ENCODE peak calls at places on chromosomes 1 and 21, in six cellular contexts. One of them, this sample, is unnamed.

GRCh38 chr1:119015547-119015946 is 27.4 kb upstream of the TBX15 start:
- DNase-seq in uterus: no peak
- DNase-seq in heart left ventricle: no peak
- DNase-seq in IMR-90: no peak
- DNase-seq in A549: no peak
- DNase-seq in transverse colon: no peak
- DNase-seq in this sample: no peak

GRCh38 chr1:233113009-233113712 is 162.8 kb downstream of the NTPCR start:
- DNase-seq in uterus: peak
- DNase-seq in heart left ventricle: peak
- DNase-seq in IMR-90: peak
- DNase-seq in A549: peak
- DNase-seq in transverse colon: peak
- DNase-seq in this sample: peak

GRCh38 chr1:175201061-175201508 is 8.5 kb upstream of the KIAA0040 start:
- DNase-seq in uterus: peak
- DNase-seq in heart left ventricle: no peak
- DNase-seq in IMR-90: peak
- DNase-seq in A549: no peak
- DNase-seq in transverse colon: no peak
- DNase-seq in this sample: no peak

GRCh38 chr1:209249280-209249670 is 334.2 kb upstream of the CAMK1G start:
- DNase-seq in uterus: no peak
- DNase-seq in heart left ventricle: no peak
- DNase-seq in IMR-90: no peak
- DNase-seq in A549: no peak
- DNase-seq in transverse colon: no peak
- DNase-seq in this sample: no peak

GRCh38 chr1:32066489-32066873 is 6.3 kb upstream of the TMEM39B start:
- DNase-seq in uterus: peak
- DNase-seq in heart left ventricle: peak
- DNase-seq in IMR-90: peak
- DNase-seq in A549: no peak
- DNase-seq in transverse colon: peak
- DNase-seq in this sample: peak

GRCh38 chr1:155107309-155108283 is 20.1 kb upstream of the EFNA1 start:
- DNase-seq in uterus: no peak
- DNase-seq in heart left ventricle: no peak
- DNase-seq in IMR-90: no peak
- DNase-seq in A549: no peak
- DNase-seq in transverse colon: no peak
- DNase-seq in this sample: no peak

GRCh38 chr1:162502928-162503327 is 5.3 kb downstream of the UHMK1 start:
- DNase-seq in uterus: no peak
- DNase-seq in heart left ventricle: no peak
- DNase-seq in IMR-90: peak
- DNase-seq in A549: no peak
- DNase-seq in transverse colon: no peak
- DNase-seq in this sample: no peak

GRCh38 chr1:50333595-50333974 is 89.7 kb downstream of the DMRTA2 start:
- DNase-seq in uterus: no peak
- DNase-seq in heart left ventricle: peak
- DNase-seq in IMR-90: peak
- DNase-seq in A549: peak
- DNase-seq in transverse colon: peak
- DNase-seq in this sample: no peak

GRCh38 chr1:52460686-52461085 is 56.3 kb downstream of the PRPF38A start:
- DNase-seq in uterus: no peak
- DNase-seq in heart left ventricle: no peak
- DNase-seq in IMR-90: peak
- DNase-seq in A549: no peak
- DNase-seq in transverse colon: no peak
- DNase-seq in this sample: no peak

GRCh38 chr1:85240174-85240601 is 19.3 kb downstream of the C1orf52 start:
- DNase-seq in uterus: no peak
- DNase-seq in heart left ventricle: peak
- DNase-seq in IMR-90: peak
- DNase-seq in A549: no peak
- DNase-seq in transverse colon: no peak
- DNase-seq in this sample: no peak

GRCh38 chr21:26490771-26491170 is 82.3 kb downstream of the CYYR1 start:
- DNase-seq in uterus: no peak
- DNase-seq in heart left ventricle: no peak
- DNase-seq in IMR-90: no peak
- DNase-seq in A549: no peak
- DNase-seq in transverse colon: no peak
- DNase-seq in this sample: no peak

GRCh38 chr1:66556161-66556611 is 22.2 kb downstream of the SGIP1 start:
- DNase-seq in uterus: no peak
- DNase-seq in heart left ventricle: no peak
- DNase-seq in IMR-90: no peak
- DNase-seq in A549: no peak
- DNase-seq in transverse colon: no peak
- DNase-seq in this sample: no peak

DNA sequence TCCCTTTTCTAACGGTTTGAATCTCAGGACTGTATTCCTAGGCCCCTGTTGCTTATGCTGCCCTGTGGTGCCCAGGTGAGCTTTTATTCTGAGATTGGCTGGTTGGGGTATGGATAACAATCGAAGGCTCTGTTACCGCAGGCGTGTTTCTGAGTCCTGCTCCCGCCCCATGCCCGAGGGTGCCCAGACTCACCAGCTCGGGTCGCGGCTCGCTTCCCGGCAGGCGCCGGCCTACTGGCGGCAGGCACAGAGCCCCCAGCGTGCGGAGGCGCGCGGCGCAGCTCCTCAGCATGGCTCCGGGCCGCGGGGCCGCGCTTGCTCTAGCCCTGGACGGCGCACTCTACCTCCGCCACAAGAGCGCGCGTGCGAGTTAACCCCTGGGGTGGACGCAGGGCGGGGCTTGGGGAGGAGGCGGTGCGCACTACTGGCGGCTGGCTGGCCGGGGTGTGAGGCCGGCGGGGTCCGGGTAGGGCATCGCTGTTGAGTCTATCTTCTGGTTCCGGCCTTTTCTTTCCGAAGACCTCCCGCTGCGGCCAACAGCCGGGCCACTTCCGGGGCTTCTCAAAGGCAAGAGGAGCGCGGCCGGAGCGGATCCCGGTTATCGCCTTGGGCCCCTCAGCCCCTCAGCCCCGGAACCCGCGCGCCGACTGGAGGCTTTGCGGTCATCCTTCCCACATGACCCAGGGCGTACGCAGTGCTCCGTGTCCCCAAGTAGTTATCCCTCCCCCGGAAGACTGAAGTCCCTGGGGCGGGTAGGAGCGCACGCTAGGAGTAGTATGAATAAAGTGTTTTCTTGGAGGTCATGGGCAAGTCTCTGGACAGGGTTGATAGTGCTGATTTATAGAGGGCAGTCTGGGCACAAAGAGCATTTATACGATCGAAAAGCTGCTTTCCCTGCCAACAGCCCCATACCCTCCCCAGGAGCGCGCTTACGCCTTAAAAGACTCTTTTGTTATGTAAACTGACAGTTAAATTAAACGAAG is at the start of gene THEM4:
- DNase-seq in uterus: peak
- DNase-seq in heart left ventricle: peak
- DNase-seq in IMR-90: peak
- DNase-seq in A549: peak
- DNase-seq in transverse colon: peak
- DNase-seq in this sample: peak
- TF ChIP-seq POLR2A in uterus: peak
- TF ChIP-seq POLR2A in heart left ventricle: no peak
- TF ChIP-seq POLR2A in IMR-90: peak
- TF ChIP-seq POLR2A in A549: peak
- TF ChIP-seq POLR2A in transverse colon: peak
- TF ChIP-seq POLR2A in this sample: peak

DNA sequence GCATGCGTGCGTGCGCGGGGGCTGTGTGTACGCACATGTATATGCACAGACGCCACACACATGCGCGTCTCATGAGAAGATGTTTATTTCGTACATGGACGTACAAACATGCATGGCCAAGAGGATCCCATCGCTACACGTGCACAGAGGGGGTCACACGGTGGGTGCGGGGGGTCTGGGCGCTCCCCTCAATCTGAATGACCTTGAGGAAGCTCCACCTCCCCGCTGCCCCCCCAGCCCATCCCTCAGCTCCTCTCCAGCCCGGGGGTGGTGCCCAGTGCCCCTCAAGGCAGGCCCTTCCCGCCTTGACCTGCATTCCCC is 1.5 kb downstream of the TMEM240 start:
- DNase-seq in uterus: no peak
- DNase-seq in heart left ventricle: no peak
- DNase-seq in IMR-90: no peak
- DNase-seq in A549: no peak
- DNase-seq in transverse colon: no peak
- DNase-seq in this sample: no peak
- H3K4me3 ChIP-seq in uterus: peak
- H3K4me3 ChIP-seq in heart left ventricle: peak
- H3K4me3 ChIP-seq in IMR-90: peak
- H3K4me3 ChIP-seq in A549: no peak
- H3K4me3 ChIP-seq in transverse colon: peak
- H3K4me3 ChIP-seq in this sample: peak

GRCh38 chr1:6185635-6186382 is 5.7 kb upstream of the CHD5 start:
- DNase-seq in uterus: no peak
- DNase-seq in heart left ventricle: no peak
- DNase-seq in IMR-90: peak
- DNase-seq in A549: no peak
- DNase-seq in transverse colon: no peak
- DNase-seq in this sample: no peak
- TF ChIP-seq CTCF in uterus: no peak
- TF ChIP-seq CTCF in heart left ventricle: peak
- TF ChIP-seq CTCF in IMR-90: peak
- TF ChIP-seq CTCF in A549: peak
- TF ChIP-seq CTCF in transverse colon: peak
- TF ChIP-seq CTCF in this sample: no peak

DNA sequence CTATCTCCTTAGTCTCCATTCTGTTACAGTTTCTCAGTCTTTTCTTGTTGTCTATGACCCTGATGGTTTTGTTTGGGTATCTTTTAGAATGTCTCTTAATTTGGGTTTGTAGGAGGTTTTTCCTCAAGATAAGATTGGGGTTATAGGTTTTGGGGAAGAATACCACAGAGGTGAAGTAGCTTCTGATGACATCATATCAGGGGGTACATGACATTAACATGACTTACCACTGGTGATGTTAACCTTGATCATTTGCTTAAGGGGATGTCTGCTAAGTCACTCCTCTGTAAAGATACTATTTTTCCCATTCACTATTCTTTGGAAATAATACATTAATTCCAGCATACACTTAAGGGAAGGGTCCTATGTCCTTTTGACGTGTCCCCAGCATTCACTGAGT is 11.9 kb downstream of the RAVER2 start:
- DNase-seq in uterus: no peak
- DNase-seq in heart left ventricle: no peak
- DNase-seq in IMR-90: no peak
- DNase-seq in A549: no peak
- DNase-seq in transverse colon: no peak
- DNase-seq in this sample: no peak
- TF ChIP-seq POLR2A in uterus: no peak
- TF ChIP-seq POLR2A in heart left ventricle: no peak
- TF ChIP-seq POLR2A in IMR-90: no peak
- TF ChIP-seq POLR2A in A549: no peak
- TF ChIP-seq POLR2A in transverse colon: no peak
- TF ChIP-seq POLR2A in this sample: no peak

GRCh38 chr1:18635833-18636671 is 5.4 kb downstream of the PAX7 start:
- DNase-seq in uterus: no peak
- DNase-seq in heart left ventricle: no peak
- DNase-seq in IMR-90: no peak
- DNase-seq in A549: no peak
- DNase-seq in transverse colon: no peak
- DNase-seq in this sample: no peak
- H3K4me3 ChIP-seq in uterus: no peak
- H3K4me3 ChIP-seq in heart left ventricle: no peak
- H3K4me3 ChIP-seq in IMR-90: no peak
- H3K4me3 ChIP-seq in A549: no peak
- H3K4me3 ChIP-seq in transverse colon: no peak
- H3K4me3 ChIP-seq in this sample: no peak

GRCh38 chr1:24308365-24309015 is 10.7 kb upstream of the GRHL3 start:
- DNase-seq in uterus: no peak
- DNase-seq in heart left ventricle: no peak
- DNase-seq in IMR-90: no peak
- DNase-seq in A549: no peak
- DNase-seq in transverse colon: no peak
- DNase-seq in this sample: no peak
- TF ChIP-seq CTCF in uterus: no peak
- TF ChIP-seq CTCF in heart left ventricle: no peak
- TF ChIP-seq CTCF in IMR-90: peak
- TF ChIP-seq CTCF in A549: no peak
- TF ChIP-seq CTCF in transverse colon: no peak
- TF ChIP-seq CTCF in this sample: peak

DNA sequence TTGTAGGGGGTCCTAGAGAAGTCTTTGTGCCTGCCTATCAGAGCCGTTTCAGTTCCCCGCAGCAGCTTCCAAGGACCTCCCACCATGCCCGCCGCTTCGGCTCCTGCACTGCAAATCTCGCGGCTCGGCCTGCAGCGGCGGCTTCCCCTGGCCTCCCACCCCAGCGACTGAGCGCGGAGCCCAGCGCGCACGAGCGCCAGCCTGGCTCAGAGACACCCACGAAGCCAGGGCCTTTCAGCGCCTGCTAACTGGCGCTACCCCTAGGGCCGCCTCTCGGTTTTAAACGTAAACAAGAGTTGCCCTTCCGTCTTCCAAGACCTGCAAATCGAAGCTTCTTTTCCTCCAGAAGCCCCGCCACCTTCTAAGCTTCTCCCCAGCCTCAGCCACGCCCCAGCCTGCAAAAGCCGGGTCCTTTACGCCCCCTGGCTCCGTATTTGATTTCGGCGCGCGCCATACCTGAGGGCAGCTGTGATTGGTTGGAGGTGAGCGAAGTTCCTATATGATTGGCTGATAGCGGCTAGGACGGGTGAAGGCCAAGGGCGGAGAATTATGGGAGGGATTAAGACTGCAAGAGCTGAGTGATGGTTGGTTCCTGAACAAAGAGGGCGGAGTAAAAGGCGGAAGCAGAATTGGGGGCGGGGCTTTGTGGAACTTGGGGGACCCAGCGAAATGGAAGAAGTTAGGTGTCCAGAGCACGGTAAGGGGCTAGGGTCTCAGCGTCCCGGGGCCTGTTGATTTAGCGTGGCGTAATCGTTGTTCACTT is at the start of gene TTF2:
- DNase-seq in uterus: peak
- DNase-seq in heart left ventricle: peak
- DNase-seq in IMR-90: peak
- DNase-seq in A549: peak
- DNase-seq in transverse colon: peak
- DNase-seq in this sample: peak
- TF ChIP-seq POLR2A in uterus: no peak
- TF ChIP-seq POLR2A in heart left ventricle: no peak
- TF ChIP-seq POLR2A in IMR-90: peak
- TF ChIP-seq POLR2A in A549: peak
- TF ChIP-seq POLR2A in transverse colon: peak
- TF ChIP-seq POLR2A in this sample: no peak